ENCODE peak calls at places on chromosomes 3 and 15, in eight cellular contexts. B, N, V, M, W, G, J and X are unnamed samples.

GRCh38 chr3:21859124-21859781 is 108.2 kb upstream of the ZNF385D start:
- DNase-seq in N (no peak), V (no peak), J (no peak), M (peak; percentile 13), G (no peak), B (no peak), W (no peak), X (no peak)

GRCh38 chr3:84965141-84965540 is 6.4 kb downstream of the CADM2 start:
- DNase-seq in W (peak; percentile 75), V (peak; percentile 70), M (peak; percentile 93), N (no peak), J (peak; percentile 2), G (no peak), B (peak; percentile 7), X (peak; percentile 20)

GRCh38 chr3:136332776-136333175 is 82.6 kb downstream of the PCCB start:
- DNase-seq in M (no peak), N (no peak), B (no peak), V (no peak), J (no peak), G (peak; percentile 68), W (no peak), X (no peak)

GRCh38 chr15:64379216-64379960 is 1.9 kb downstream of the PCLAF start:
- DNase-seq in J (no peak), B (no peak), V (no peak), G (no peak), N (no peak), M (no peak), W (peak; percentile 54), X (no peak)

GRCh38 chr3:101036213-101036618 is 43.0 kb upstream of the ABI3BP start:
- DNase-seq in N (peak; percentile 52), J (peak; percentile 78), W (no peak), G (peak; percentile 83), B (peak; percentile 87), V (no peak), M (peak; percentile 15), X (peak; percentile 60)

GRCh38 chr15:45630958-45631691 is 3.7 kb upstream of the SQOR start:
- DNase-seq in B (peak; percentile 94), J (no peak), N (peak; percentile 20), G (peak; percentile 96), M (no peak), V (no peak), W (no peak), X (peak; percentile 64)

GRCh38 chr3:108153451-108153981 is 62.7 kb upstream of the CD47 start:
- DNase-seq in N (peak; percentile 25), J (peak; percentile 84), W (peak; percentile 74), G (peak; percentile 41), M (peak; percentile 77), V (peak; percentile 39), B (peak; percentile 35), X (peak; percentile 8)

GRCh38 chr3:168322941-168323340 is 227.2 kb upstream of the GOLIM4 start:
- DNase-seq in N (no peak), W (no peak), M (no peak), B (no peak), G (peak; percentile 18), V (no peak), J (no peak), X (no peak)

GRCh38 chr3:187130346-187131066 is 8.8 kb downstream of the RPL39L start:
- DNase-seq in V (no peak), M (no peak), W (no peak), G (no peak), J (no peak), B (peak; percentile 64), N (peak; percentile 30), X (peak; percentile 34)

GRCh38 chr3:143083781-143084180 is 35.8 kb upstream of the CHST2 start:
- DNase-seq in N (peak; percentile 40), B (no peak), V (no peak), G (no peak), M (no peak), J (no peak), W (no peak), X (no peak)

GRCh38 chr3:192921793-192922192 is 4.1 kb upstream of the MB21D2 start:
- DNase-seq in G (no peak), M (no peak), N (no peak), W (no peak), V (no peak), B (no peak), J (no peak), X (no peak)

GRCh38 chr3:29693863-29694262 is 413.0 kb downstream of the RBMS3 start:
- DNase-seq in V (no peak), N (no peak), W (no peak), M (peak; percentile 73), B (peak; percentile 73), J (no peak), G (no peak), X (peak; percentile 28)

GRCh38 chr3:130093741-130094391 is 12.2 kb downstream of the ALG1L2 start:
- DNase-seq in W (no peak), J (peak; percentile 65), V (peak; percentile 79), N (peak; percentile 73), M (peak; percentile 18), B (no peak), G (no peak), X (peak; percentile 4)

GRCh38 chr3:146865175-146865755 is 260.1 kb upstream of the PLSCR5 start:
- DNase-seq in W (peak; percentile 68), M (peak; percentile 7), G (no peak), V (no peak), B (no peak), J (no peak), N (no peak), X (no peak)

GRCh38 chr3:126546013-126546412 is 12.7 kb downstream of the C3orf22 start:
- DNase-seq in M (no peak), N (no peak), G (no peak), W (no peak), J (no peak), B (no peak), V (no peak), X (no peak)

GRCh38 chr3:72274511-72275295 is 489.8 kb upstream of the PROK2 start:
- DNase-seq in J (no peak), V (peak; percentile 50), W (peak; percentile 69), G (no peak), N (peak; percentile 64), B (no peak), M (no peak), X (peak; percentile 49)

GRCh38 chr3:133837487-133838295 is 32.1 kb downstream of the SRPRB start:
- DNase-seq in G (no peak), J (no peak), V (no peak), N (no peak), B (no peak), W (no peak), M (no peak), X (no peak)